ENCODE peak calls at places on chromosomes 13 and 19, in five cellular contexts. C is AG04450, S is cardiac muscle cell, Q is fibroblast of lung, T is dorsolateral prefrontal cortex. G is an unnamed sample.

GRCh38 chr19:6249296-6249695 is 30.5 kb downstream of the MLLT1 start:
- DNase-seq in T (no peak), Q (no peak), C (no peak), S (peak), G (no peak)

GRCh38 chr19:558770-559439 is 13.5 kb upstream of the BSG start:
- DNase-seq in S (peak), C (no peak), T (no peak), Q (peak), G (no peak)

GRCh38 chr13:109402976-109403375 is 383.4 kb downstream of the IRS2 start:
- DNase-seq in T (no peak), S (no peak), C (no peak), Q (peak), G (no peak)

GRCh38 chr19:47376589-47377144 is 27.6 kb downstream of the DHX34 start:
- DNase-seq in S (no peak), C (no peak), T (no peak), Q (no peak), G (no peak)

GRCh38 chr13:46761866-46762265 is 35.1 kb downstream of the ESD start:
- DNase-seq in Q (no peak), S (no peak), T (no peak), C (no peak), G (no peak)

GRCh38 chr19:49318296-49318695 is 6.7 kb downstream of the SLC6A16 start:
- DNase-seq in T (no peak), C (no peak), Q (no peak), S (no peak), G (no peak)

GRCh38 chr13:77980592-77980991 is 62.0 kb upstream of the EDNRB start:
- DNase-seq in T (no peak), C (peak), Q (peak), S (peak), G (no peak)

GRCh38 chr19:13953021-13953531 is 767 bp downstream of the DCAF15 start:
- DNase-seq in S (peak), T (peak), C (no peak), Q (peak), G (peak)

GRCh38 chr19:51342631-51343569 is 961 bp upstream of the VSIG10L start:
- DNase-seq in T (no peak), S (no peak), C (no peak), Q (no peak), G (no peak)

DNA sequence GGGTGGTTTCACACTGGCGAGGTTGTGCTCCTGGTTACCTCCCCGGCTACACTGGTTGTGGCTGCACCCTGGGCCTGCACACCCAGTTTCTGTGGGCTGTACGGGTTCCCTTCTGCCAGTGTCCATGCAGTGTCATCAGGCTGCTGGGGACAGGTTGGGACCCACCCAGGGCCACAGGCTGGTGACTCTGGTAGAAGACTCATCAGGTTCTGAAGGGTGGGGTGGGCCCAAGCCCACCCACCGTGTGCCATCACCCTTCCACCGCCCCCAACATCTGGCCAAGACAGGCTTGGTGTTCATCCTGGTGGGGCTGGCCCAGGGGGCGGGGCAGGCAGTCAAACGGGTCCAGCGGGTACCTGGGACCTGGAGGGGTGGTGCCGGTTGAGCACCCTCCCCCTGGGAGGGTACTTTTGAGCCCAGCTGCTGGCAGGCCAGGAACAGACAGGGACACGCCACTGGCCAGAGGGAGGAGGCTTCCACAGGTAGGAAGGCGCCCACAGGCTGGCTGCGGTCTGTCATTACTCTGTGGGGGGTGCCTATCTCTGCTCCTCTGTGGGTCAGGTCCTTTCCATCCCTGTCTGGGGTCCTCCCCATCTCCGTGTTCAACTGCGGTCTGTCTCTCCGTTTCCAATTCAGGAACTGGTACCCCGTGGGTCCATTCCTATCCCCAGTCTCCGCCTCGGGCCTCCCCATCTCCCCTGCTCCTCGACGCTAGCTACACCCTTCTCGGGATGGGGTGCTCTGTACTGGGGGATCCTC is at the start of gene RNF225:
- DNase-seq in Q (no peak), S (no peak), C (no peak), T (no peak), G (no peak)
- H3K4me3 ChIP-seq in Q (no peak), S (peak), C (no peak), T (peak), G (peak)

DNA sequence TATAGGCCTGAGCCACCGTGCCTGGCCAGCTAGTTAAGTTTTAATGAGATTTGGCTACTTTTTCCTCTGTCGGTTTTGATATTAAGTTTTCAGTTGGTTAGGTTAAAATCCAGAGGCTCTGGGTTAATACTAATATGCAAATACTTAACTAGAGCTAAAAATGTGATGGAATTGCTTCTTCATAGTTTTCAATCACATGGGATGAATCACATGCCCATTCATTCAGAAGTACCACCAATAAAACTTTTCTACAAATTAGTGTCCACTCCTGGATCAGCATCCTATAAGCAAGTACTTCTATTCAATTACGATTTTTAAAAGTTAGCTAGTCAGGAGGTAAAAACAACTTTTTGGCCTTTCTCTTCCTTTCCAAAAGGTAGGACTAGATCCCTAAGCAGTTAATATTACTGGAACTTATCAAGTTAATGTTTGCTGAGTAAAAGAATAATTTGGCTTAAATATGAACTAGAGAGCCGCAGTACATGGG is 4.3 kb downstream of the SLC25A30 start:
- DNase-seq in T (no peak), C (no peak), S (no peak), Q (peak), G (peak)
- H3K27ac ChIP-seq in T (no peak), C (peak), S (no peak), Q (peak), G (peak)

DNA sequence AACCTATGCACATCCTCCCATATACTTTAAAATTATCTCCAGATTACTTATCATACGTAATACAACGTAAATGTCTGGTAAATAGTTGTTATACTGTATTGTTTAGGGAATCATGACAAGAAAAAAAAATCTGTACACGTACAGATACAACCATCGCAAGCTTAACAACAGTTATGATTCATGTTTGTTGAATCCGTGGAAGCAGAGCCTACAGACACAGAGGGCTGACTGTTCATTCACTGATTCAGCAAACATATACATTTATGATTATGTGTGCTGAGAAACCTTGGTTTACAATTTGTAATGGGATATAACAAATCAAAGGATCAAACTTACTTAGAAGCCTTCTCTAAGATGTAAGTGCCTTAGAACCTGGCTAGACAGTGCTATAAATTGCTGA is 1.5 kb downstream of the ZNF260 start:
- DNase-seq in C (no peak), S (no peak), T (no peak), Q (no peak), G (no peak)
- H3K4me3 ChIP-seq in C (peak), S (peak), T (no peak), Q (no peak), G (no peak)

GRCh38 chr13:20128459-20128927 is 32.4 kb downstream of the GJA3 start:
- DNase-seq in S (no peak), Q (no peak), C (no peak), T (no peak), G (peak)
- H3K27ac ChIP-seq in S (peak), Q (no peak), C (no peak), T (no peak), G (peak)

GRCh38 chr19:30236587-30236986 is 135.6 kb upstream of the ZNF536 start:
- DNase-seq in T (no peak), S (no peak), Q (no peak), C (no peak), G (no peak)

GRCh38 chr19:30237146-30237545 is 135.0 kb upstream of the ZNF536 start:
- DNase-seq in C (no peak), T (no peak), Q (no peak), S (no peak), G (no peak)

GRCh38 chr19:30231408-30232318 is 140.5 kb upstream of the ZNF536 start:
- DNase-seq in Q (no peak), T (no peak), S (no peak), C (no peak), G (no peak)

GRCh38 chr19:30233375-30233774 is 138.8 kb upstream of the ZNF536 start:
- DNase-seq in S (no peak), C (no peak), T (no peak), Q (no peak), G (no peak)

GRCh38 chr19:30236006-30236405 is 136.2 kb upstream of the ZNF536 start:
- DNase-seq in S (no peak), T (peak), C (no peak), Q (no peak), G (no peak)
- H3K4me3 ChIP-seq in S (no peak), T (peak), C (no peak), Q (no peak), G (no peak)

GRCh38 chr19:55581828-55582223 is 1.2 kb upstream of the ZNF579 start:
- DNase-seq in Q (no peak), C (no peak), S (no peak), T (no peak), G (no peak)

GRCh38 chr19:55579766-55580621 is 654 bp downstream of the ZNF579 start:
- DNase-seq in C (no peak), T (peak), S (peak), Q (peak), G (no peak)

GRCh38 chr19:55581145-55581827 is 638 bp upstream of the ZNF579 start:
- DNase-seq in S (no peak), Q (no peak), T (no peak), C (no peak), G (no peak)

GRCh38 chr19:55578761-55579747 is 1.6 kb downstream of the ZNF579 start:
- DNase-seq in T (no peak), Q (no peak), S (no peak), C (no peak), G (no peak)

DNA sequence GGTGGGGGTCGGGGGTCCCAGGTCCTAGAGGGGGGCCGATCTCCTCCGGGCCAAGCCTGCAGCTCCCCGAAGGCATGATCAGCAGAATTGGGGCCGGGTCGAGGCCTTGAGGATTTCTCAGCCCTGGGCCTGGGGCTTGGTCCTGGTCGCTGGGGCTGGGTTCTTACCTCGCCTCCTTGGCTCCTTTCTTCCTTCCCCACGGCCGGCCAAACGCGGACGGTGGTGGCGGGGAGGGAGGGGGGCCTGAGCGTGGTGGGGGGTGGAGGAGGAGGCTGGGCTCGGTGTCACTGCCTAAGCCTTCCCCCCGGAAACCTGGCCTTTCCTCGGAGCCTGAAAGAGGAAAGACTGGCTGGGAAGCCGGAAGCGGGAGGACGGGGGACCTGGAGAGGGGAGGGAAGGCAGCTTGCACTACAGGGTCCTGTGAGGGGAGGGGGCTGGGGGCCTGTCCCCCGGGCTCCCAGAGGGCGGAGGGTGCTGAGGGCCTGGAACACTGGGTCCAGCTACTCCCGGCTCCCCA is at the start of gene ZNF579:
- DNase-seq in Q (peak), T (peak), S (peak), C (peak), G (peak)
- H3K27ac ChIP-seq in Q (peak), T (peak), S (peak), C (peak), G (no peak)

DNA sequence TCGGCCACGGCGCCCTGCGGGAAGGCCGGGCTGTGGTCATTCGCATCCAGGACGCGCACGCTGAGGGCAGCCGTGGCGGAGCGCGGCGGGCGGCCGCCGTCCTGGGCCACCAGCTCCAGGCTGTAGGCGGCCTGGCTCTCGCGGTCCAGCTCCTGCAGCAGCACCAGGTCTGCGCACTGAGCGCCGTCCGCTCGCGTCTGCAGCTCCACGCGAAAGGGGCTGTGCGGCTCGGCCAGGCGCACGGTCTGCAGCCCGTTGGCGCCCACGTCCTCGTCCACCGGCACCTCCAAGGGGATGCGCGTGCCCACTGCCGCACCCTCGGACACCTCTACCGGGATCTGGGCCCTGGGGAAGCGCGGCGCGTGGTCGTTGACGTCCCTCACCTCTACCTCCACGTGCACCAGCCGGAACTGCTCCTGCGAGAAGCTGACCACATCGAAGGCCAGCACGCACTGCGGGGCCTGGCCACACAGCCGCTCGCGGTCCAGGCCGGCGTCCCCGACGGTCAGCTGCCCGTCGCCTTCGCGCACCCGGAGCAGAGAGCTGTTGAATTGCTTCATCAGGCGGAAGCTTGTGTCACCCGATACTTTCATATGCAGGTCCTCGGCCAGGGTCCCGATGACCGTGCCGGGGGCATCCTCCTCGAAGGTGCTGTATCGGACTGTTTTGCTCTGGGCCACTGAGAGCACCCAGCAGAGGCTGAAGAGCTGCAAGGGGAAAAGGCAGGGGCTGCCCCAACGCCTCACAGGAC is 583 bp downstream of the PCDH8 start:
- DNase-seq in T (no peak), S (no peak), Q (no peak), C (no peak), G (no peak)
- H3K4me3 ChIP-seq in T (peak), S (peak), Q (no peak), C (no peak), G (no peak)

DNA sequence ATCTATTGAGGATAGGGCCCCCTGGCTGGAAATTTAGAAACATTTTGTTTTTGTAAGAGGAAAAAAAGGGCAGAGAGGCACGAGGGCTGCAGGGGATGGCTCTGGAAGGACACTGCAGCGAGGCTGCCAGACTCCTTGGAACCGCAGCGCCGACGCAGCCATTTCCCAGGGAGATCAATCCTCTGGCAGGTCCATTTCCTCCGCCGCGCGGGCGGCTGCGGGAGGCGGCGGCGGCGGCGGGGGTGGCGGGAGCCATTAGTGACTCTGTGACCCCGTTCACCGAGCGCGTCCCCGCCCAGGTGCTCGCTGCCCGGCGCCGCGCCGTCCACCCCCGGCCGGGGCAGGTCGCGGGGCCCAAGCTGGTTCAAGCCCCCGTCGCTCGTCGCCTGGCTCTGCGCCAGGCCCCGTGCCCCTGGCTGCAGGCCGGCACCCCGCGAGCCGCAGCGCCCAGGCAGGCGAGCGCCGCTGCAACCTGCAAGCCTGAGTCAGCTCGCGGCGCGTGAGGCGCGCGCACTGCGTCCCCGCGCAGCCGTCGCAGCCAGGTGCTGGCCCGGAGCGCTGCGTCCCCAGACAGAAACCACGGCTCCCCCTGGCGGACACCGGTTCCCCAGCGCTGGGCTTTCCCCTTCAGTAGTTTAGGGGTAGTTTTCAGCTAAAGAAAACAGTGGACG is 192.6 kb downstream of the KATNAL1 start:
- DNase-seq in S (peak), Q (peak), C (no peak), T (peak), G (peak)
- H3K27ac ChIP-seq in S (peak), Q (no peak), C (no peak), T (peak), G (peak)

GRCh38 chr19:31274266-31274963 is 74.8 kb downstream of the TSHZ3 start:
- DNase-seq in Q (no peak), C (no peak), T (no peak), S (no peak), G (no peak)
- H3K4me3 ChIP-seq in Q (no peak), C (no peak), T (peak), S (no peak), G (no peak)

G was measured in small intestine.